ENCODE peak calls at places on chromosomes 2 and 18, in six cellular contexts. L, M, C, H, X and B are unnamed samples.

GRCh38 chr2:38465789-38466127 is 88.7 kb upstream of the ATL2 start:
- DNase-seq in L (peak), M (peak), C (no peak), H (peak), X (no peak), B (peak)

GRCh38 chr2:217527586-217528202 is 475.1 kb downstream of the TNS1 start:
- DNase-seq in L (no peak), M (peak), C (no peak), H (peak), X (no peak), B (no peak)

GRCh38 chr2:161017780-161018440 is 142.3 kb upstream of the TANK start:
- DNase-seq in L (no peak), M (no peak), C (no peak), H (no peak), X (no peak), B (no peak)

GRCh38 chr2:126856403-126856802 is 42.3 kb upstream of the TEX51 start:
- DNase-seq in L (no peak), M (no peak), C (no peak), H (no peak), X (no peak), B (no peak)

GRCh38 chr18:53152478-53152877 is 812.5 kb downstream of the DCC start:
- DNase-seq in L (no peak), M (no peak), C (peak), H (no peak), X (no peak), B (no peak)

GRCh38 chr2:42954227-42954962 is 162.0 kb upstream of the HAAO start:
- DNase-seq in L (no peak), M (peak), C (no peak), H (no peak), X (peak), B (no peak)

GRCh38 chr2:199997296-199997695 is 41.9 kb downstream of the MAIP1 start:
- DNase-seq in L (no peak), M (no peak), C (no peak), H (no peak), X (no peak), B (no peak)

GRCh38 chr2:19949071-19949470 is 40.8 kb downstream of the WDR35 start:
- DNase-seq in L (no peak), M (peak), C (no peak), H (peak), X (no peak), B (no peak)

GRCh38 chr2:120257522-120257921 is 4.9 kb downstream of the RALB start:
- DNase-seq in L (no peak), M (no peak), C (no peak), H (no peak), X (no peak), B (no peak)

GRCh38 chr2:46010925-46011490 is 286.2 kb upstream of the EPAS1 start:
- DNase-seq in L (no peak), M (peak), C (no peak), H (peak), X (no peak), B (peak)

GRCh38 chr18:34592961-34593382 is 117.1 kb upstream of the DTNA start:
- DNase-seq in L (no peak), M (peak), C (peak), H (peak), X (peak), B (no peak)

GRCh38 chr2:105888625-105889024 is 143.9 kb downstream of the NCK2 start:
- DNase-seq in L (peak), M (no peak), C (no peak), H (peak), X (no peak), B (peak)

GRCh38 chr2:86518498-86518897 is 44.7 kb downstream of the CHMP3 start:
- DNase-seq in L (no peak), M (no peak), C (no peak), H (peak), X (no peak), B (peak)

GRCh38 chr2:224136394-224136793 is 97.3 kb upstream of the SERPINE2 start:
- DNase-seq in L (no peak), M (no peak), C (no peak), H (peak), X (no peak), B (no peak)

GRCh38 chr2:220104871-220105351 is 477.5 kb downstream of the SLC4A3 start:
- DNase-seq in L (no peak), M (peak), C (no peak), H (peak), X (no peak), B (no peak)

GRCh38 chr2:21155365-21156136 is 31.8 kb downstream of the TDRD15 start:
- DNase-seq in L (no peak), M (no peak), C (no peak), H (no peak), X (no peak), B (no peak)

GRCh38 chr2:239668651-239669050 is 267.8 kb upstream of the HDAC4 start:
- DNase-seq in L (no peak), M (no peak), C (no peak), H (no peak), X (no peak), B (no peak)

GRCh38 chr2:19176172-19176852 is 182.1 kb downstream of the OSR1 start:
- DNase-seq in L (no peak), M (no peak), C (no peak), H (peak), X (no peak), B (no peak)

GRCh38 chr18:11760498-11761158 is 71.6 kb downstream of the GNAL start:
- DNase-seq in L (no peak), M (no peak), C (no peak), H (no peak), X (no peak), B (peak)

GRCh38 chr2:20661028-20661980 is 5.6 kb upstream of the GDF7 start:
- DNase-seq in L (peak), M (peak), C (peak), H (peak), X (peak), B (peak)

GRCh38 chr2:40343904-40344303 is 108.0 kb downstream of the SLC8A1 start:
- DNase-seq in L (no peak), M (peak), C (no peak), H (peak), X (no peak), B (no peak)

GRCh38 chr2:222851956-222852617 is 8.7 kb upstream of the ACSL3 start:
- DNase-seq in L (no peak), M (no peak), C (no peak), H (peak), X (no peak), B (no peak)

GRCh38 chr2:152399003-152399402 is 64.0 kb downstream of the FMNL2 start:
- DNase-seq in L (no peak), M (no peak), C (no peak), H (no peak), X (no peak), B (no peak)

GRCh38 chr2:201788371-201788770 is 7.6 kb upstream of the ALS2 start:
- DNase-seq in L (no peak), M (no peak), C (no peak), H (no peak), X (no peak), B (no peak)

GRCh38 chr2:241099246-241099645 is 2.8 kb downstream of the MTERF4 start:
- DNase-seq in L (no peak), M (no peak), C (no peak), H (no peak), X (no peak), B (no peak)

GRCh38 chr2:29596584-29596983 is 324.8 kb downstream of the ALK start:
- DNase-seq in L (no peak), M (no peak), C (no peak), H (no peak), X (no peak), B (no peak)

GRCh38 chr18:50356036-50356945 is 18.6 kb upstream of the SKA1 start:
- DNase-seq in L (no peak), M (no peak), C (no peak), H (peak), X (no peak), B (peak)

GRCh38 chr18:56873441-56874140 is 222.4 kb downstream of the WDR7 start:
- DNase-seq in L (peak), M (no peak), C (peak), H (no peak), X (no peak), B (peak)

GRCh38 chr2:28403388-28403956 is 10.8 kb downstream of the FOSL2 start:
- DNase-seq in L (peak), M (no peak), C (no peak), H (no peak), X (no peak), B (no peak)

GRCh38 chr2:233350708-233351107 is 3.6 kb upstream of the DGKD start:
- DNase-seq in L (no peak), M (peak), C (no peak), H (peak), X (no peak), B (no peak)

GRCh38 chr2:25512707-25513106 is 160.7 kb downstream of the DTNB start:
- DNase-seq in L (no peak), M (no peak), C (no peak), H (no peak), X (no peak), B (no peak)

GRCh38 chr2:136212426-136213378 is 94.8 kb upstream of the CXCR4 start:
- DNase-seq in L (no peak), M (no peak), C (no peak), H (no peak), X (no peak), B (peak)

GRCh38 chr2:39851691-39852110 is 72.6 kb upstream of the THUMPD2 start:
- DNase-seq in L (peak), M (peak), C (no peak), H (peak), X (no peak), B (peak)

GRCh38 chr2:141554810-141555209 is 576.0 kb downstream of the LRP1B start:
- DNase-seq in L (peak), M (peak), C (peak), H (peak), X (no peak), B (peak)

DNA sequence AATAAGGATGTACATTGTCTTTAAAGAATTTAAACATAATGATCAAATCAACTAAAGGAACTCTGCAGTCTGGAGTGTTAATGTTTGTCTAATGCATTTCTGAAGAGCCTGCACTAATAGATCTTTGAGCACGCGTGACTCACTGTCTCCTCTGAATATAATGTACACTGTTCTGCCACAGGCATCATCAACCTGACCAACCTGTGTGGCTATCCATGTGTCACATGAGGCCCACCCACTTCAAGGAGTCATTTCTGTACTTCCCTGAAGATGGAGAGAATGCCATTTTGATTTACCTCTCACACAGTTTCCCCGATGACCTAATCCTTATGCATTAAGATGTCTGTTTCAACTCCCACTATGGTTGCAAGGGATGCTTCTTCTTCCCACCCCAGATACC is 434.0 kb upstream of the SPHKAP start:
- DNase-seq in L (no peak), M (peak), C (no peak), H (no peak), X (no peak), B (no peak)
- H3K27ac ChIP-seq in L (no peak), M (no peak), C (no peak), H (no peak), X (no peak), B (no peak)

DNA sequence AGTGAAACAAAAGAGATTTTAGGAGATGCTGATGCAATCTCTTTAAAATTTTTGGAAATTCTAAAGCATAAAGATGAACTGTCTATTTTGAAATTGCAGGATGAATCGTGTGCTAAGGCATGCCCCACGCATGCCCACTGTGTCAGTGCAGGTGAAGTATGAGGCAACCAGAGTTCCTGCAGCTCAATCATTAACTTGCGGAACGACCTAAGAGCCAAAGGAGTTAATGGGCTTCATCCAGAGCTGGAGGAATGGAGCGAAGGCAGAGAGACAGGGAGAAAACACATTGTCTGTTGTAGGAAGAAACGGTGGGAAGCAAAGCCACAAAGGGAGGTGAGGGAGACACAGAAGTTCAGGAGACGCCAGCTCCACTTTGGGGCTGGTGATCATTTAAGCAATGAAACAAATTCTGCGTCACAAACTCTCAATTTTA is 265.2 kb downstream of the CCDC85A start:
- DNase-seq in L (no peak), M (no peak), C (peak), H (peak), X (no peak), B (no peak)
- H3K4me3 ChIP-seq in L (no peak), M (no peak), C (no peak), H (no peak), X (no peak), B (no peak)

DNA sequence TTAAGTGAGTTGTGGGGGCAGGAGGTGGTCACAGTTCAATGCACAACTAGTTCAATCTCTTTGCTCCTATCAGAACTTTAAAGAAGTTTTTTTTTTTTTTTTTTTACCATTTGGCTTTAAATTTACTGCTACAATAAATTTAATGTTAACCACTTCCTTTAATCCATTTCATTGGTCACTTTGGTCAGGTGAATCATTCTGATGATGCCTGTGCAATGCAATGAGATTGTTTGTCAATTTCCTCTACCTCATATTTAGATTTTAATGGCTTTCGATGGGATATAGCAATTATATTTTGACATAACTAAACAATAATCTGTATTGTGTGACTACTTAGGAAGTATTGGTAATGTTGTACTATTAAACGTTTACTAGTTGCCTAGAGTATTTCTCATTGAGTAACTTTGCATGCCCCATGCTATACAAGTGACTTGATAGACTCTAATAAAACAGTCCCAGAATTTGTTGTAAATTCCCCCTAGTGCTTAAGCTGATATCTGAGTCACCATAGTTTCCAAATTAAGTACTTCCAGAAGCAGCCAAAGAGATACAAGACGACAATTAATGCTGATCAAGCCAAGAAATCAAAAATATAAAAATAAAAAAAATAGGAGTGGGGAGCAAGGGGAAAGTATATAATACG is 52.9 kb upstream of the SERPINB2 start:
- DNase-seq in L (no peak), M (no peak), C (no peak), H (peak), X (no peak), B (no peak)
- H3K27ac ChIP-seq in L (no peak), M (no peak), C (no peak), H (no peak), X (no peak), B (no peak)

DNA sequence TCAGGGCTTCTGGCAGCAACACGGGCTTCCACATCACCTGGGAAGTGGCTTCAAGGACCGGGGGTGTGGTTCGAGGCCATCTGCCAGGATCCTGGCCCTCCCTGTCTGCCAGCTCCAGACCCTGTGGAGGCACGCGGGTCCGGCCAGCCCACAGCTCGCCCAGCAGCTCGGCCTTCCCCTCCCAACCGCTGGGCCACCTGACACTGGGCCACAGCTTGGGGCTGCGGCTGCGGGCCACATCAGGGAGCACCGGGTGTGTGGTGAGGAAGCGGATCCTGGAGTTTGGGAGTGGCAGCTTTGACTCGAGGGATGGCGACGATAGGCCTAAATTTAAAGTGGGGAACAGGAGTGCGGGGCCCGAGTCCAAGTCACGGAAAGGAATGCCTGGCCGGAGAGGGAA is 6.9 kb downstream of the C2orf81 start:
- DNase-seq in L (no peak), M (no peak), C (no peak), H (no peak), X (no peak), B (no peak)
- H3K4me3 ChIP-seq in L (no peak), M (no peak), C (no peak), H (peak), X (peak), B (no peak)